ENCODE peak calls at places on chromosomes 12 and 14, in four cellular contexts. E is heart right ventricle; K is naive thymus-derived CD4-positive, alpha-beta T cell; H is hepatocyte. Q is an unnamed sample.

GRCh38 chr12:120496353-120497340 is 734 bp downstream of the DYNLL1 start:
- DNase-seq in K (peak; percentile 48), H (peak; percentile 76), E (peak; percentile 74), Q (peak; percentile 83)

GRCh38 chr12:53836119-53836655 is 84.4 kb upstream of the CISTR start:
- DNase-seq in K (no peak), H (no peak), E (no peak), Q (no peak)

GRCh38 chr14:56416213-56416612 is 163.4 kb upstream of the TMEM260 start:
- DNase-seq in K (no peak), E (no peak), H (no peak), Q (no peak)

GRCh38 chr14:24700511-24700910 is 66.5 kb upstream of the GZMB start:
- DNase-seq in E (no peak), K (no peak), H (no peak), Q (no peak)

GRCh38 chr14:68124885-68125731 is 305.5 kb downstream of the RAD51B start:
- DNase-seq in H (peak; percentile 38), K (no peak), E (no peak), Q (no peak)

GRCh38 chr14:105147701-105148603 is 20.6 kb downstream of the JAG2 start:
- DNase-seq in E (no peak), K (no peak), H (no peak), Q (no peak)

GRCh38 chr12:116033765-116034164 is 243.7 kb downstream of the MED13L start:
- DNase-seq in H (no peak), E (no peak), K (no peak), Q (no peak)

GRCh38 chr12:104863549-104863948 is 94.5 kb downstream of the SLC41A2 start:
- DNase-seq in H (no peak), E (no peak), K (no peak), Q (no peak)

GRCh38 chr12:53737494-53737808 is 10.2 kb upstream of the CALCOCO1 start:
- DNase-seq in K (no peak), H (no peak), E (no peak), Q (no peak)

GRCh38 chr12:65857875-65858274 is 33.6 kb downstream of the HMGA2 start:
- DNase-seq in E (no peak), K (no peak), H (no peak), Q (no peak)

GRCh38 chr14:81625343-81625742 is 91.7 kb upstream of the SEL1L start:
- DNase-seq in E (no peak), H (peak; percentile 46), K (peak; percentile 2), Q (no peak)

GRCh38 chr14:21084988-21085853 is 13.2 kb downstream of the ZNF219 start:
- DNase-seq in H (no peak), K (no peak), E (peak; percentile 51), Q (no peak)

GRCh38 chr14:69685716-69686115 is 74.3 kb downstream of the SUSD6 start:
- DNase-seq in K (no peak), H (peak; percentile 44), E (peak; percentile 48), Q (no peak)

GRCh38 chr14:95047754-95048153 is 109.6 kb downstream of the DICER1 start:
- DNase-seq in E (no peak), K (no peak), H (no peak), Q (no peak)

GRCh38 chr12:89154743-89155530 is 197.4 kb downstream of the DUSP6 start:
- DNase-seq in H (peak; percentile 6), E (no peak), K (no peak), Q (no peak)

GRCh38 chr12:13173537-13173936 is 23.0 kb upstream of the EMP1 start:
- DNase-seq in H (peak; percentile 80), K (no peak), E (peak; percentile 67), Q (no peak)

GRCh38 chr12:129076466-129077325 is 223.4 kb downstream of the GLT1D1 start:
- DNase-seq in K (no peak), H (no peak), E (no peak), Q (no peak)

GRCh38 chr14:77208266-77208978 is 26.8 kb downstream of the TMEM63C start:
- DNase-seq in E (peak; percentile 70), H (peak; percentile 87), K (peak; percentile 46), Q (peak; percentile 57)

GRCh38 chr12:51160814-51161459 is 12.0 kb downstream of the TFCP2 start:
- DNase-seq in H (no peak), K (no peak), E (no peak), Q (no peak)

GRCh38 chr12:63919758-63920157 is 75.3 kb downstream of the SRGAP1 start:
- DNase-seq in K (no peak), H (no peak), E (no peak), Q (no peak)

GRCh38 chr14:73695997-73696396 is 18.2 kb downstream of the PNMA1 start:
- DNase-seq in K (no peak), H (no peak), E (no peak), Q (no peak)

GRCh38 chr12:6691473-6691872 is 2.3 kb upstream of the ZNF384 start:
- DNase-seq in K (no peak), H (no peak), E (no peak), Q (no peak)

GRCh38 chr12:1083888-1084262 is 92.9 kb downstream of the ERC1 start:
- DNase-seq in K (no peak), H (peak; percentile 70), E (no peak), Q (no peak)

GRCh38 chr12:93128332-93128707 is 199.2 kb upstream of the EEA1 start:
- DNase-seq in K (no peak), H (no peak), E (no peak), Q (no peak)

GRCh38 chr12:24903305-24904088 is 45.4 kb downstream of the BCAT1 start:
- DNase-seq in H (no peak), K (no peak), E (no peak), Q (no peak)

GRCh38 chr12:386651-387050 is 2.5 kb downstream of the KDM5A start:
- DNase-seq in E (no peak), H (no peak), K (no peak), Q (no peak)

GRCh38 chr12:130179621-130180020 is 17.4 kb downstream of the FZD10 start:
- DNase-seq in E (no peak), K (no peak), H (no peak), Q (no peak)

GRCh38 chr12:16606201-16606849 is 363 bp upstream of the LMO3 start:
- DNase-seq in K (no peak), H (peak; percentile 59), E (no peak), Q (no peak)

GRCh38 chr14:68141531-68142088 is 322.0 kb downstream of the RAD51B start:
- DNase-seq in K (no peak), E (no peak), H (peak; percentile 39), Q (no peak)

GRCh38 chr14:37889087-37889486 is 293.7 kb downstream of the TTC6 start:
- DNase-seq in H (no peak), K (no peak), E (peak; percentile 11), Q (no peak)

GRCh38 chr12:41106315-41106714 is 81.8 kb upstream of the PDZRN4 start:
- DNase-seq in E (no peak), H (no peak), K (no peak), Q (no peak)

GRCh38 chr12:92404259-92404894 is 258.7 kb upstream of the BTG1 start:
- DNase-seq in E (no peak), H (no peak), K (no peak), Q (no peak)

GRCh38 chr12:42935756-42936155 is 346.2 kb upstream of the PRICKLE1 start:
- DNase-seq in E (no peak), K (no peak), H (no peak), Q (no peak)

GRCh38 chr14:28515571-28515970 is 251.0 kb upstream of the FOXG1 start:
- DNase-seq in K (no peak), H (no peak), E (no peak), Q (no peak)

GRCh38 chr12:10364839-10365681 is 24.8 kb downstream of the KLRK1 start:
- DNase-seq in K (peak; percentile 82), H (peak; percentile 89), E (peak; percentile 76), Q (peak; percentile 54)

GRCh38 chr12:92619730-92620684 is 82.8 kb upstream of the PLEKHG7 start:
- DNase-seq in K (no peak), E (no peak), H (no peak), Q (no peak)

GRCh38 chr12:75011120-75011519 is 198.5 kb downstream of the KCNC2 start:
- DNase-seq in E (no peak), K (no peak), H (no peak), Q (no peak)

GRCh38 chr12:90922068-90922743 is 32.8 kb downstream of the CCER1 start:
- DNase-seq in K (no peak), E (no peak), H (no peak), Q (no peak)
- H3K27ac ChIP-seq in K (no peak overlapping the region), E (no peak overlapping the region), H (no peak overlapping the region), Q (no peak overlapping the region)

DNA sequence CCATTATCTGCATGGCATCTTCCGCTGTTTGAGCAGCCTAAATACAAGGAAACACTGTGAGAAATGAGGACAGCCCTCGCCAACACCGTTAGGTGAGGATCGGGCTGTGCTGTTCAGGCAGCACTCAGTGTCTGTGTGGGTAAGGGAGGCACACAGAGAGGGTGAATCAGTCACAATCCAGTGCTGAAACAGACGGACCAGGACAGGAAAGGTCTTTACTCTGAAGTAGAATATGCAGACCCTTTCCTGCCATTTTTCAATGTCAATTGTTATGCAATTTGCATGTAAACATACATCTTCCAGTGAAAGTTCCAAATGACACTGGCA is 53.0 kb upstream of the VPS33A start:
- DNase-seq in E (no peak), H (no peak), K (no peak), Q (no peak)
- H3K27ac ChIP-seq in E (no peak overlapping the region), H (no peak overlapping the region), K (no peak overlapping the region), Q (no peak overlapping the region)

DNA sequence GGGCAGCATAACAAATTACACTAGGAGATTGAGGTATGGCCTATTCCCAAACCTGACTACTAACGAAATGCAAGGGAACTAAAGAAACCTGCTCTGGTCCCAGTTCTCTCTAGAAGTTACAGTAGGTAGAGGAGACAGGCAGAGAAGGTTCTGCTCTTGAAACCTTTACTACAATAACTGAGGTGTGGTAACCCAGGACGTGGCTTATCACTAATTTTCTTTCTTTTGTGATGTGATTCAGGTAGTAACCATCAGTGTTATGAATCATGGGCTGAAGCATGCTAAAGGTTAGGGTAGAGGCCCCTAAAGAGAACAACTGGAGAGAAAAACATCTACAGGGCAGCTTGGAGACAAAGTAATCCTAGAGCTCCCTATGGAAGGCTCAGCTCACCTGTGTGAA is 41.7 kb upstream of the COL2A1 start:
- DNase-seq in H (no peak), E (no peak), K (no peak), Q (no peak)
- H3K27ac ChIP-seq in H (peak overlapping the region; percentile 24), E (no peak overlapping the region), K (no peak overlapping the region), Q (no peak overlapping the region)

GRCh38 chr12:108637631-108638030 is 3.9 kb upstream of the SELPLG start:
- DNase-seq in E (no peak), H (no peak), K (no peak), Q (no peak)
- H3K27ac ChIP-seq in E (peak overlapping the region; percentile 53), H (no peak overlapping the region), K (no peak overlapping the region), Q (peak overlapping the region; percentile 90)

GRCh38 chr12:109434556-109434955 is 42.5 kb downstream of the KCTD10 start:
- DNase-seq in K (no peak), E (no peak), H (no peak), Q (no peak)
- H3K27ac ChIP-seq in K (no peak overlapping the region), E (no peak overlapping the region), H (no peak overlapping the region), Q (no peak overlapping the region)

Q was measured in substantia nigra.